ENCODE peak calls at places on chromosomes 12 and 14, in five cellular contexts. J is right cardiac atrium, T is HCT116, N is body of pancreas, B is naive B cell. H is an unnamed sample.

GRCh38 chr12:114869091-114869834 is 185.3 kb upstream of the TBX3 start:
- ATAC-seq in T (no peak), B (no peak), J (no peak), N (no peak), H (peak)

GRCh38 chr14:106528717-106529116 is 1002.3 kb downstream of the TMEM121 start:
- ATAC-seq in J (no peak), B (no peak), N (no peak), T (no peak), H (no peak)

GRCh38 chr12:126397071-126397571 is 1331.9 kb downstream of the AACS start:
- ATAC-seq in N (no peak), B (no peak), J (no peak), T (no peak), H (no peak)

GRCh38 chr14:77175843-77176242 is 5.8 kb upstream of the TMEM63C start:
- ATAC-seq in J (no peak), N (no peak), T (no peak), B (no peak), H (no peak)

GRCh38 chr12:110077769-110078168 is 29.4 kb upstream of the C12orf76 start:
- ATAC-seq in B (no peak), T (no peak), J (no peak), N (no peak), H (no peak)

GRCh38 chr12:111841236-111841749 is 735 bp upstream of the MAPKAPK5 start:
- ATAC-seq in T (peak), J (no peak), B (no peak), N (no peak), H (peak)

GRCh38 chr12:93089805-93090569 is 160.9 kb upstream of the EEA1 start:
- ATAC-seq in N (no peak), T (peak), B (no peak), J (no peak), H (peak)

GRCh38 chr14:73770977-73771847 is 57.0 kb upstream of the PNMA1 start:
- ATAC-seq in B (no peak), T (peak), N (no peak), J (no peak), H (no peak)

GRCh38 chr14:23571701-23572523 is 4.3 kb upstream of the AP1G2 start:
- ATAC-seq in J (no peak), T (no peak), B (no peak), N (no peak), H (no peak)

GRCh38 chr12:126873701-126874100 is 1393.3 kb upstream of the TMEM132C start:
- ATAC-seq in T (no peak), N (no peak), B (no peak), J (no peak), H (no peak)

GRCh38 chr14:91875515-91876286 is 8.4 kb upstream of the TC2N start:
- ATAC-seq in B (no peak), N (peak), T (no peak), J (no peak), H (no peak)

GRCh38 chr12:63814146-63814774 is 30.2 kb upstream of the SRGAP1 start:
- ATAC-seq in N (no peak), B (no peak), T (no peak), J (no peak), H (no peak)

GRCh38 chr12:110585231-110585799 is 2.2 kb upstream of the PPTC7 start:
- ATAC-seq in N (no peak), J (no peak), B (no peak), T (no peak), H (no peak)

GRCh38 chr12:28242888-28243633 is 52.8 kb downstream of the CCDC91 start:
- ATAC-seq in J (no peak), B (no peak), N (no peak), T (no peak), H (no peak)

GRCh38 chr14:34119107-34119858 is 168.4 kb upstream of the EGLN3 start:
- ATAC-seq in N (no peak), B (no peak), T (no peak), J (no peak), H (no peak)

GRCh38 chr14:72632727-72633126 is 261.2 kb downstream of the DPF3 start:
- ATAC-seq in T (no peak), B (no peak), J (no peak), N (no peak), H (no peak)

GRCh38 chr12:117331691-117332090 is 29.7 kb downstream of the NOS1 start:
- ATAC-seq in J (no peak), N (no peak), B (no peak), T (peak), H (no peak)

GRCh38 chr14:36424478-36425102 is 95.4 kb downstream of the NKX2-1 start:
- ATAC-seq in B (no peak), N (no peak), T (no peak), J (no peak), H (no peak)

GRCh38 chr12:115683240-115683765 is 594.2 kb downstream of the MED13L start:
- ATAC-seq in B (no peak), N (no peak), J (no peak), T (no peak), H (no peak)

GRCh38 chr12:117053597-117054201 is 45.5 kb downstream of the TESC start:
- ATAC-seq in J (no peak), T (no peak), B (no peak), N (no peak), H (no peak)

GRCh38 chr14:49586673-49587460 is 687 bp upstream of the RPS29 start:
- ATAC-seq in N (peak), T (peak), J (peak), B (peak), H (peak)

GRCh38 chr12:26369588-26369987 is 174.2 kb downstream of the SSPN start:
- ATAC-seq in N (no peak), J (peak), T (no peak), B (no peak), H (peak)

GRCh38 chr12:122097641-122098364 is 19.2 kb downstream of the MLXIP start:
- ATAC-seq in N (peak), T (peak), B (no peak), J (peak), H (peak)

GRCh38 chr12:108457006-108457733 is 57.9 kb upstream of the FICD start:
- ATAC-seq in T (peak), N (peak), B (no peak), J (peak), H (peak)

GRCh38 chr12:19712041-19712440 is 272.7 kb downstream of the AEBP2 start:
- ATAC-seq in J (no peak), B (no peak), N (no peak), T (peak), H (peak)